ENCODE peak calls at places on chromosome 16, in eight cellular contexts. S is left ventricle myocardium inferior; R is right cardiac atrium; O is adipocyte; B is Karpas-422; F is fibroblast of lung; Y is effector memory CD4-positive, alpha-beta T cell; A is tibial nerve. U is an unnamed sample. For H3K4me1, the result is how much of the 10 kb centered on the place peaks cover.

GRCh38 chr16:629289-630023 is 1.3 kb upstream of the WFIKKN1 start:
- DNase-seq in S (no peak), R (peak), O (no peak), B (no peak), F (no peak), Y (no peak), A (no peak), U (no peak)

GRCh38 chr16:17151335-17151734 is 319.4 kb downstream of the XYLT1 start:
- DNase-seq in S (no peak), R (no peak), O (no peak), B (no peak), F (no peak), Y (no peak), A (no peak), U (no peak)

GRCh38 chr16:29891525-29892457 is 7.6 kb downstream of the SEZ6L2 start:
- DNase-seq in S (no peak), R (no peak), O (no peak), B (peak), F (no peak), Y (no peak), A (no peak), U (no peak)

GRCh38 chr16:88424536-88425230 is 28.4 kb upstream of the ZFPM1 start:
- DNase-seq in S (no peak), R (no peak), O (no peak), B (no peak), F (peak), Y (no peak), A (no peak), U (no peak)

GRCh38 chr16:2515180-2515803 is 1.5 kb downstream of the ATP6V0C start:
- DNase-seq in S (no peak), R (peak), O (peak), B (no peak), F (no peak), Y (no peak), A (no peak), U (no peak)

GRCh38 chr16:50640919-50641817 is 39.9 kb downstream of the SNX20 start:
- DNase-seq in S (no peak), R (peak), O (no peak), B (no peak), F (no peak), Y (no peak), A (no peak), U (no peak)

GRCh38 chr16:47833771-47834170 is 322.0 kb downstream of the ABCC12 start:
- DNase-seq in S (no peak), R (no peak), O (no peak), B (no peak), F (no peak), Y (no peak), A (no peak), U (no peak)

GRCh38 chr16:87968541-87968940 is 17.3 kb downstream of the BANP start:
- DNase-seq in S (no peak), R (no peak), O (peak), B (peak), F (peak), Y (no peak), A (no peak), U (no peak)

GRCh38 chr16:20946015-20946629 is 45.6 kb downstream of the LYRM1 start:
- DNase-seq in S (no peak), R (no peak), O (no peak), B (no peak), F (no peak), Y (no peak), A (no peak), U (no peak)

GRCh38 chr16:892536-893255 is 78.1 kb downstream of the LMF1 start:
- DNase-seq in S (no peak), R (peak), O (peak), B (no peak), F (no peak), Y (no peak), A (no peak), U (no peak)

GRCh38 chr16:15810411-15810810 is 46.4 kb downstream of the MYH11 start:
- DNase-seq in S (no peak), R (no peak), O (no peak), B (no peak), F (peak), Y (no peak), A (no peak), U (no peak)

GRCh38 chr16:49484454-49484853 is 110.8 kb downstream of the C16orf78 start:
- DNase-seq in S (peak), R (peak), O (peak), B (peak), F (no peak), Y (no peak), A (peak), U (no peak)

GRCh38 chr16:27239906-27240655 is 28.5 kb downstream of the NSMCE1 start:
- DNase-seq in S (no peak), R (no peak), O (no peak), B (no peak), F (no peak), Y (no peak), A (no peak), U (peak)

GRCh38 chr16:8916541-8917225 is 34.5 kb downstream of the LITAFD start:
- DNase-seq in S (no peak), R (no peak), O (no peak), B (peak), F (no peak), Y (no peak), A (no peak), U (no peak)

GRCh38 chr16:73418746-73419145 is 370.8 kb upstream of the ZFHX3 start:
- DNase-seq in S (no peak), R (no peak), O (peak), B (no peak), F (no peak), Y (no peak), A (no peak), U (no peak)
- H3K4me1 ChIP-seq in S (under half), R (under half), O (under half), B (under half), F (under half), Y (under half), A (under half), U (under half)

DNA sequence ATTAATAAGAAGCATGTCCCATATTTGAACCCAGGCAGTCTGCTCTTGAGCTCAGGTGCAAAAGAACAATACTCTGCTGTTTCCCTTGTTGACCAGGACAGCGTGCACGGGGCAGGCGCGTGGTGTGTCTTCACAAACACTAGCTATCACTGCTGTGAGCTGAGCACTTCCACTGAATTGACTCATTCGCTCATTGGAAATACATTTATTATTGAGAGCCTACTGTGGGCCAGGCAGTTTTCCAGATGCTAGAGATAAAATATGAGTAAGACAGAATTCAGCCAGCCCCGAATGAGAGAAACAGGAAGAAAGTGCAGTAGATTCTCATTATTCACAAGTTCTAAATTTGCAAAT is 1.7 kb downstream of the CHD9 start:
- DNase-seq in S (no peak), R (peak), O (peak), B (no peak), F (peak), Y (no peak), A (no peak), U (no peak)
- H3K4me3 ChIP-seq in S (peak), R (no peak), O (peak), B (peak), F (no peak), Y (no peak), A (peak), U (no peak)

GRCh38 chr16:65327346-65327745 is 205.5 kb upstream of the CDH11 start:
- DNase-seq in S (no peak), R (no peak), O (no peak), B (no peak), F (peak), Y (no peak), A (no peak), U (no peak)
- H3K4me1 ChIP-seq in S (under half), R (under half), O (under half), B (under half), F (under half), Y (under half), A (under half), U (under half)

GRCh38 chr16:68244481-68244902 is 681 bp upstream of the PLA2G15 start:
- DNase-seq in S (no peak), R (no peak), O (no peak), B (no peak), F (no peak), Y (no peak), A (no peak), U (no peak)

GRCh38 chr16:68246671-68247070 is 1.5 kb downstream of the PLA2G15 start:
- DNase-seq in S (no peak), R (peak), O (no peak), B (no peak), F (no peak), Y (no peak), A (no peak), U (no peak)

GRCh38 chr16:68244903-68245853 is at the start of gene PLA2G15:
- DNase-seq in S (peak), R (peak), O (peak), B (peak), F (peak), Y (peak), A (peak), U (no peak)

GRCh38 chr16:68247400-68247799 is 2.2 kb downstream of the PLA2G15 start:
- DNase-seq in S (no peak), R (peak), O (no peak), B (no peak), F (no peak), Y (no peak), A (no peak), U (no peak)

DNA sequence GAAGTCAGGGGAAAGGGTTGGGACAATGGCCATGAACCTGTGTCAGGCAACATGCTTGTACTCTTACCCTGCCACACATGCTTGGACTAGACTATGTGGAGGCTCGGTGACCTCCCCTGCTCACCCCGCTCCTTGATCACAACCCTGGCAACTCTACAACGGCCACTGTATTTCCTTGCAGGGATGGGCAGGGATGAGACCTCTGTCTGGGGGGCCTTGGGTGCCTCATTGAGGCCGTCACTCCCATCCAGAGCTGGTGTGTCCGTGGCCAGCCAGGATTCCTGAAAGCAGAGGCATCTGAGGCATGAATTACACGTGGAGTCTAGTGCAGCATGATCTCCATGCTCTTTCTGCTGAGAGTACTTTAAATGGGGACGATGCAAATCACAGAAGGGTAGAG is 948 bp downstream of the PLA2G15 start:
- DNase-seq in S (no peak), R (peak), O (no peak), B (no peak), F (no peak), Y (no peak), A (no peak), U (no peak)
- H3K4me3 ChIP-seq in S (peak), R (peak), O (peak), B (peak), F (peak), Y (peak), A (peak), U (peak)

GRCh38 chr16:11329891-11330290 is 15.4 kb upstream of the RMI2 start:
- DNase-seq in S (no peak), R (no peak), O (no peak), B (peak), F (no peak), Y (no peak), A (no peak), U (no peak)
- H3K4me1 ChIP-seq in S (under half), R (under half), O (under half), B (under half), F (under half), Y (under half), A (under half), U (under half)

U was measured in vagina.